ENCODE peak calls at places on chromosomes 12 and 14, in seven cellular contexts. One of them, this sample, is unnamed.
A peak's percentile ranks its signal among the peaks of the same experiment; 100 is the strongest.

GRCh38 chr14:20805485-20805884 is 2.8 kb upstream of the RNASE1 start:
- DNase-seq in islet precursor cell: no peak
- DNase-seq in occipital lobe: no peak
- DNase-seq in EH: no peak
- DNase-seq in hepatic stellate cell: no peak
- DNase-seq in sciatic nerve: no peak
- DNase-seq in CD8-positive, alpha-beta memory T cell: no peak
- DNase-seq in this sample: no peak

GRCh38 chr12:42450248-42450647 is 124.3 kb downstream of the PPHLN1 start:
- DNase-seq in islet precursor cell: no peak
- DNase-seq in occipital lobe: no peak
- DNase-seq in EH: peak; percentile 15
- DNase-seq in hepatic stellate cell: no peak
- DNase-seq in sciatic nerve: no peak
- DNase-seq in CD8-positive, alpha-beta memory T cell: no peak
- DNase-seq in this sample: no peak

GRCh38 chr12:88562846-88563582 is 17.3 kb downstream of the KITLG start:
- DNase-seq in islet precursor cell: no peak
- DNase-seq in occipital lobe: no peak
- DNase-seq in EH: peak; percentile 81
- DNase-seq in hepatic stellate cell: peak; percentile 25
- DNase-seq in sciatic nerve: no peak
- DNase-seq in CD8-positive, alpha-beta memory T cell: no peak
- DNase-seq in this sample: no peak

GRCh38 chr14:55249423-55249822 is 21.8 kb upstream of the FBXO34 start:
- DNase-seq in islet precursor cell: peak; percentile 56
- DNase-seq in occipital lobe: no peak
- DNase-seq in EH: peak; percentile 24
- DNase-seq in hepatic stellate cell: peak; percentile 26
- DNase-seq in sciatic nerve: no peak
- DNase-seq in CD8-positive, alpha-beta memory T cell: no peak
- DNase-seq in this sample: no peak

GRCh38 chr12:49410833-49411232 is 43.6 kb downstream of the SPATS2 start:
- DNase-seq in islet precursor cell: no peak
- DNase-seq in occipital lobe: no peak
- DNase-seq in EH: no peak
- DNase-seq in hepatic stellate cell: no peak
- DNase-seq in sciatic nerve: no peak
- DNase-seq in CD8-positive, alpha-beta memory T cell: no peak
- DNase-seq in this sample: no peak

GRCh38 chr14:79586401-79586800 is 624.9 kb downstream of the DIO2 start:
- DNase-seq in islet precursor cell: no peak
- DNase-seq in occipital lobe: no peak
- DNase-seq in EH: no peak
- DNase-seq in hepatic stellate cell: no peak
- DNase-seq in sciatic nerve: no peak
- DNase-seq in CD8-positive, alpha-beta memory T cell: no peak
- DNase-seq in this sample: no peak

GRCh38 chr14:89304972-89305703 is 111.9 kb downstream of the FOXN3 start:
- DNase-seq in islet precursor cell: no peak
- DNase-seq in occipital lobe: no peak
- DNase-seq in EH: peak; percentile 76
- DNase-seq in hepatic stellate cell: peak; percentile 40
- DNase-seq in sciatic nerve: peak; percentile 66
- DNase-seq in CD8-positive, alpha-beta memory T cell: no peak
- DNase-seq in this sample: peak; percentile 58

GRCh38 chr12:81644503-81644902 is 114.6 kb downstream of the PPFIA2 start:
- DNase-seq in islet precursor cell: no peak
- DNase-seq in occipital lobe: no peak
- DNase-seq in EH: peak; percentile 4
- DNase-seq in hepatic stellate cell: peak; percentile 14
- DNase-seq in sciatic nerve: no peak
- DNase-seq in CD8-positive, alpha-beta memory T cell: no peak
- DNase-seq in this sample: peak; percentile 78

GRCh38 chr14:69657961-69658360 is 46.6 kb downstream of the SUSD6 start:
- DNase-seq in islet precursor cell: peak; percentile 75
- DNase-seq in occipital lobe: no peak
- DNase-seq in EH: peak; percentile 40
- DNase-seq in hepatic stellate cell: no peak
- DNase-seq in sciatic nerve: no peak
- DNase-seq in CD8-positive, alpha-beta memory T cell: no peak
- DNase-seq in this sample: no peak

GRCh38 chr12:101566318-101566717 is 28.5 kb upstream of the MYBPC1 start:
- DNase-seq in islet precursor cell: peak; percentile 79
- DNase-seq in occipital lobe: no peak
- DNase-seq in EH: no peak
- DNase-seq in hepatic stellate cell: no peak
- DNase-seq in sciatic nerve: no peak
- DNase-seq in CD8-positive, alpha-beta memory T cell: no peak
- DNase-seq in this sample: no peak

GRCh38 chr14:52844262-52845060 is 53.1 kb upstream of the GNPNAT1 start:
- DNase-seq in islet precursor cell: no peak
- DNase-seq in occipital lobe: no peak
- DNase-seq in EH: peak; percentile 57
- DNase-seq in hepatic stellate cell: no peak
- DNase-seq in sciatic nerve: no peak
- DNase-seq in CD8-positive, alpha-beta memory T cell: no peak
- DNase-seq in this sample: no peak

GRCh38 chr12:94563261-94563660 is 87.1 kb downstream of the TMCC3 start:
- DNase-seq in islet precursor cell: peak; percentile 38
- DNase-seq in occipital lobe: peak; percentile 2
- DNase-seq in EH: no peak
- DNase-seq in hepatic stellate cell: no peak
- DNase-seq in sciatic nerve: no peak
- DNase-seq in CD8-positive, alpha-beta memory T cell: no peak
- DNase-seq in this sample: no peak

GRCh38 chr14:71952381-71953363 is 20.4 kb downstream of the RGS6 start:
- DNase-seq in islet precursor cell: no peak
- DNase-seq in occipital lobe: no peak
- DNase-seq in EH: no peak
- DNase-seq in hepatic stellate cell: no peak
- DNase-seq in sciatic nerve: no peak
- DNase-seq in CD8-positive, alpha-beta memory T cell: no peak
- DNase-seq in this sample: no peak

GRCh38 chr14:30751646-30752416 is 122.5 kb upstream of the COCH start:
- DNase-seq in islet precursor cell: no peak
- DNase-seq in occipital lobe: no peak
- DNase-seq in EH: no peak
- DNase-seq in hepatic stellate cell: no peak
- DNase-seq in sciatic nerve: no peak
- DNase-seq in CD8-positive, alpha-beta memory T cell: no peak
- DNase-seq in this sample: peak; percentile 61

GRCh38 chr12:50411051-50411660 is 10.5 kb downstream of the LARP4 start:
- DNase-seq in islet precursor cell: peak; percentile 24
- DNase-seq in occipital lobe: no peak
- DNase-seq in EH: no peak
- DNase-seq in hepatic stellate cell: no peak
- DNase-seq in sciatic nerve: no peak
- DNase-seq in CD8-positive, alpha-beta memory T cell: no peak
- DNase-seq in this sample: no peak

GRCh38 chr12:76470028-76470939 is 89.3 kb downstream of the OSBPL8 start:
- DNase-seq in islet precursor cell: no peak
- DNase-seq in occipital lobe: no peak
- DNase-seq in EH: peak; percentile 96
- DNase-seq in hepatic stellate cell: peak; percentile 71
- DNase-seq in sciatic nerve: no peak
- DNase-seq in CD8-positive, alpha-beta memory T cell: no peak
- DNase-seq in this sample: peak; percentile 84

GRCh38 chr12:67919406-67919805 is 69.8 kb upstream of the IFNG-AS1 start:
- DNase-seq in islet precursor cell: no peak
- DNase-seq in occipital lobe: no peak
- DNase-seq in EH: peak; percentile 58
- DNase-seq in hepatic stellate cell: no peak
- DNase-seq in sciatic nerve: no peak
- DNase-seq in CD8-positive, alpha-beta memory T cell: no peak
- DNase-seq in this sample: no peak

GRCh38 chr12:76455582-76456345 is 103.8 kb downstream of the OSBPL8 start:
- DNase-seq in islet precursor cell: peak; percentile 74
- DNase-seq in occipital lobe: no peak
- DNase-seq in EH: peak; percentile 92
- DNase-seq in hepatic stellate cell: peak; percentile 32
- DNase-seq in sciatic nerve: no peak
- DNase-seq in CD8-positive, alpha-beta memory T cell: no peak
- DNase-seq in this sample: peak; percentile 84

GRCh38 chr14:90383731-90384542 is 12.9 kb upstream of the CALM1 start:
- DNase-seq in islet precursor cell: peak; percentile 79
- DNase-seq in occipital lobe: no peak
- DNase-seq in EH: peak; percentile 57
- DNase-seq in hepatic stellate cell: no peak
- DNase-seq in sciatic nerve: peak; percentile 75
- DNase-seq in CD8-positive, alpha-beta memory T cell: peak; percentile 87
- DNase-seq in this sample: peak; percentile 62

GRCh38 chr12:60168441-60168840 is 572.6 kb downstream of the SLC16A7 start:
- DNase-seq in islet precursor cell: no peak
- DNase-seq in occipital lobe: no peak
- DNase-seq in EH: no peak
- DNase-seq in hepatic stellate cell: no peak
- DNase-seq in sciatic nerve: no peak
- DNase-seq in CD8-positive, alpha-beta memory T cell: no peak
- DNase-seq in this sample: no peak

GRCh38 chr12:63811755-63812154 is 32.0 kb downstream of the RXYLT1 start:
- DNase-seq in islet precursor cell: no peak
- DNase-seq in occipital lobe: no peak
- DNase-seq in EH: no peak
- DNase-seq in hepatic stellate cell: no peak
- DNase-seq in sciatic nerve: no peak
- DNase-seq in CD8-positive, alpha-beta memory T cell: no peak
- DNase-seq in this sample: no peak

GRCh38 chr12:52245962-52246577 is 13.0 kb downstream of the KRT7 start:
- DNase-seq in islet precursor cell: no peak
- DNase-seq in occipital lobe: no peak
- DNase-seq in EH: no peak
- DNase-seq in hepatic stellate cell: no peak
- DNase-seq in sciatic nerve: no peak
- DNase-seq in CD8-positive, alpha-beta memory T cell: no peak
- DNase-seq in this sample: no peak

GRCh38 chr14:54366726-54367707 is 29.8 kb upstream of the CDKN3 start:
- DNase-seq in islet precursor cell: peak; percentile 84
- DNase-seq in occipital lobe: no peak
- DNase-seq in EH: peak; percentile 76
- DNase-seq in hepatic stellate cell: peak; percentile 32
- DNase-seq in sciatic nerve: no peak
- DNase-seq in CD8-positive, alpha-beta memory T cell: peak; percentile 66
- DNase-seq in this sample: peak; percentile 90

This sample was measured in Karpas-422.